ENCODE peak calls at places on chromosomes 12 and 14, in four cellular contexts. B is OCI-LY7, M is transverse colon, A is GM13977. N is an unnamed sample.

GRCh38 chr14:31208546-31209424 is 1.2 kb upstream of the HECTD1 start:
- DNase-seq in B (no peak), M (peak; percentile 11), A (no peak), N (no peak)

GRCh38 chr12:90999946-91000345 is 4.8 kb downstream of the EPYC start:
- DNase-seq in B (no peak), M (no peak), A (no peak), N (no peak)

GRCh38 chr14:100391777-100392176 is 68.6 kb downstream of the SLC25A47 start:
- DNase-seq in B (no peak), M (no peak), A (no peak), N (no peak)

GRCh38 chr14:81005540-81006228 is 50.3 kb downstream of the TSHR start:
- DNase-seq in B (no peak), M (no peak), A (no peak), N (no peak)

GRCh38 chr14:52222901-52223300 is 44.6 kb upstream of the PTGDR start:
- DNase-seq in B (no peak), M (no peak), A (no peak), N (no peak)

GRCh38 chr14:56274556-56274955 is 156.3 kb downstream of the PELI2 start:
- DNase-seq in B (no peak), M (no peak), A (no peak), N (no peak)

GRCh38 chr12:633731-634130 is 29.5 kb downstream of the NINJ2 start:
- DNase-seq in B (no peak), M (no peak), A (no peak), N (no peak)

GRCh38 chr12:102016472-102016871 is 45.3 kb downstream of the WASHC3 start:
- DNase-seq in B (no peak), M (no peak), A (no peak), N (no peak)

GRCh38 chr14:20583908-20584307 is 3.9 kb downstream of the RNASE11 start:
- DNase-seq in B (no peak), M (no peak), A (no peak), N (no peak)

GRCh38 chr12:117352260-117352659 is 9.2 kb downstream of the NOS1 start:
- DNase-seq in B (no peak), M (no peak), A (no peak), N (no peak)

GRCh38 chr12:90909069-90909676 is 45.8 kb downstream of the CCER1 start:
- DNase-seq in B (peak; percentile 11), M (no peak), A (no peak), N (no peak)

GRCh38 chr12:47758834-47759690 is at the start of gene RAPGEF3:
- DNase-seq in B (peak; percentile 78), M (peak; percentile 86), A (peak; percentile 86), N (peak; percentile 86)

GRCh38 chr14:64826333-64826732 is 53.4 kb downstream of the SPTB start:
- DNase-seq in B (no peak), M (no peak), A (no peak), N (no peak)

GRCh38 chr12:30926243-30927209 is at the start of gene TSPAN11:
- DNase-seq in B (no peak), M (no peak), A (peak; percentile 65), N (peak; percentile 53)

GRCh38 chr12:3135522-3136461 is 58.6 kb downstream of the TSPAN9 start:
- DNase-seq in B (peak; percentile 70), M (peak; percentile 23), A (peak; percentile 88), N (peak; percentile 85)

GRCh38 chr14:76181546-76181945 is 29.8 kb downstream of the GPATCH2L start:
- DNase-seq in B (peak; percentile 3), M (no peak), A (no peak), N (no peak)

GRCh38 chr14:68977741-68978549 is 1.2 kb downstream of the ACTN1 start:
- DNase-seq in B (no peak), M (peak; percentile 73), A (peak; percentile 62), N (peak; percentile 47)

GRCh38 chr14:68792022-68792829 is 641 bp downstream of the ZFP36L1 start:
- DNase-seq in B (peak; percentile 61), M (no peak), A (no peak), N (no peak)

GRCh38 chr14:75223664-75224154 is 47.3 kb upstream of the TMED10 start:
- DNase-seq in B (peak; percentile 79), M (peak; percentile 51), A (no peak), N (peak; percentile 36)

GRCh38 chr12:65306229-65306602 is 27.7 kb downstream of the MSRB3 start:
- DNase-seq in B (no peak), M (no peak), A (no peak), N (no peak)

GRCh38 chr12:67025543-67026114 is 243.5 kb upstream of the CAND1 start:
- DNase-seq in B (peak; percentile 40), M (peak; percentile 35), A (peak; percentile 40), N (peak; percentile 46)

GRCh38 chr12:50101663-50102062 is 2.1 kb upstream of the GPD1 start:
- DNase-seq in B (no peak), M (no peak), A (no peak), N (no peak)

GRCh38 chr14:48973136-48973535 is 613.0 kb downstream of the RPS29 start:
- DNase-seq in B (no peak), M (no peak), A (no peak), N (no peak)

GRCh38 chr12:103169-103981 is 36.8 kb downstream of the IQSEC3 start:
- DNase-seq in B (peak; percentile 93), M (no peak), A (no peak), N (no peak)

GRCh38 chr14:66606826-66607225 is 98.9 kb downstream of the GPHN start:
- DNase-seq in B (no peak), M (no peak), A (no peak), N (no peak)

GRCh38 chr12:7994731-7995205 is 37.7 kb upstream of the FOXJ2 start:
- DNase-seq in B (no peak), M (no peak), A (no peak), N (no peak)

GRCh38 chr12:82842480-82842879 is 155.8 kb downstream of the TMTC2 start:
- DNase-seq in B (no peak), M (no peak), A (no peak), N (no peak)

GRCh38 chr12:93319523-93320045 is 58.1 kb upstream of the NUDT4 start:
- DNase-seq in B (no peak), M (no peak), A (no peak), N (no peak)

GRCh38 chr12:11795192-11795909 is 145.9 kb downstream of the ETV6 start:
- DNase-seq in B (no peak), M (peak; percentile 68), A (no peak), N (no peak)

GRCh38 chr12:25788707-25789106 is 169.8 kb upstream of the RASSF8 start:
- DNase-seq in B (no peak), M (no peak), A (no peak), N (no peak)

GRCh38 chr14:52951730-52952481 is 1.1 kb upstream of the FERMT2 start:
- DNase-seq in B (no peak), M (peak; percentile 18), A (peak; percentile 50), N (peak; percentile 58)

GRCh38 chr14:78519863-78520262 is 349.7 kb downstream of the NRXN3 start:
- DNase-seq in B (peak; percentile 34), M (peak; percentile 8), A (peak; percentile 29), N (peak; percentile 8)

GRCh38 chr12:27866382-27867101 is 86.5 kb upstream of the MANSC4 start:
- DNase-seq in B (no peak), M (no peak), A (no peak), N (no peak)

GRCh38 chr14:88333036-88333435 is 10.0 kb upstream of the KCNK10 start:
- DNase-seq in B (no peak), M (no peak), A (no peak), N (no peak)

GRCh38 chr14:33646692-33647260 is 304.1 kb downstream of the EGLN3 start:
- DNase-seq in B (no peak), M (no peak), A (no peak), N (no peak)

GRCh38 chr14:68104518-68104917 is 284.9 kb downstream of the RAD51B start:
- DNase-seq in B (no peak), M (no peak), A (no peak), N (no peak)

GRCh38 chr14:72516936-72517408 is 376.9 kb downstream of the DPF3 start:
- DNase-seq in B (peak; percentile 71), M (peak; percentile 69), A (peak; percentile 36), N (no peak)

GRCh38 chr14:91947196-91948184 is at the start of gene FBLN5:
- DNase-seq in B (no peak), M (peak; percentile 48), A (peak; percentile 34), N (no peak)

GRCh38 chr14:65566820-65567522 is 154.4 kb downstream of the FUT8 start:
- DNase-seq in B (no peak), M (no peak), A (no peak), N (no peak)

GRCh38 chr12:58242803-58243628 is 301.6 kb downstream of the ATP23 start:
- DNase-seq in B (no peak), M (no peak), A (no peak), N (no peak)
- TF ChIP-seq CTCF in B (no peak), M (no peak), A (no peak), N (no peak)

DNA sequence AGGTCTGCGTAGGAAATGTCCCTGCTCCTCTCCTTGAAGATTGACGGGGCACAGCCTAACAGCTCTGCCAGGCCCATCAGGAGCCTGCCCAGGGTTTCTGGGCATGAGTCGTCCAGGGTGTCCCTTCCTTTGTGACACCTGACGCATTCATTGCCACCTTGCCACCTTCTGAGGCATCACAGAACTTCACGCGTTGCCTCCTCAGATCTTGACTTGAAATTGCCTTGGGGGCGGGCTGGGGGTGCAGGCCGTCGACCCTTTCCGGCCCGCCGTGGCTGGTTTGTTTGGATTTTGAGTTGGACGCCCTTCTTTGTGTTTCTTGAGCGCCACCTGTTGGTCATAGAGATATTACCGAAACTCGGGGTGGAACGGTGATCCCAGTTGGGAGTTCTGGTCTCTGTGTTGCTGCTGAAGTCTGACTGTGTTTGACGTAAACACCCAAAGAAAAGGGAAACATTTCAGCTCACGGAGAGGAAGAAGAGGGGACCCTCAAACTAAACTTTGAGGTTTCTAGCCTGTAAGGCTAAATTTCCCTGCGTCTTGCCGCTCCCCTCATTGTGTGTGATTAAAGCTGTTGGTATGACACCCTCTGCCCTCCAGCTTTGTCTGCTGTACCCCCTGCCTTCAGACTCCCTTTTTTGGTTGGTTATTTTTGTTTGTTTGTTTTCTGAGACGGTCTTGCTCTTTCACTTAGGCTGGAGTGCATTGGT is 44.6 kb downstream of the MLXIP start:
- DNase-seq in B (peak; percentile 78), M (peak; percentile 83), A (peak; percentile 82), N (peak; percentile 84)
- TF ChIP-seq CTCF in B (peak; percentile 94), M (peak; percentile 79), A (peak; percentile 74), N (peak; percentile 55)

DNA sequence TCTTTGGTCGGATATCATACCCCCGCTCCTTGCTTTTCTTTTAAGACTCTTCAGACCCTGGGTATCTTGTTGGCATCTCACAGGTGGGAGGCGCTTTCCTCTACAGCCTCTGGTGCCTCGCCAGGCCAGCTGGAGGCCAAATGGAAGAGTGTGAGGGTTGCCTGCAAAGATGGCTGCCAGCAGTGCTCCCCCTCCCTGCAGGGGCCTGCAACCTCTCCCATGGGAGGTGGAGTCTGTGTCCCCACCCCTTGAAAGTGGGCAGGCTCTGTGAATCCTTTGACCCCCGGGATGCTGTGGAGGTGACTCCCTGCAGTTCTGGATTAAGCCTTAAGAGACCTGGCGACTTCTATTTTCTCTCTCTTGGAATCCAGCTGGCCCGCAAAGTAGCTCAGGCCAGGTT is 37.7 kb upstream of the NCOR2 start:
- DNase-seq in B (no peak), M (no peak), A (no peak), N (no peak)
- TF ChIP-seq CTCF in B (no peak), M (no peak), A (no peak), N (no peak)

GRCh38 chr14:82740547-82740946 is 1206.9 kb upstream of the SEL1L start:
- DNase-seq in B (no peak), M (no peak), A (no peak), N (no peak)
- TF ChIP-seq CTCF in B (no peak), M (no peak), A (no peak), N (no peak)

N was measured in GM20000.